ENCODE peak calls at places on chromosomes 16 and 17, in ten cellular contexts. Q is IMR-90; D is pancreas; A is upper lobe of right lung; E is SK-N-SH; N is ovary; T is effector memory CD4-positive, alpha-beta T cell; P is tibial nerve; O is mesendoderm; K is CD8-positive, alpha-beta memory T cell. R is an unnamed sample. For H3K36me3 and H3K27me3, the result is how much of the 10 kb centered on the place peaks cover.

GRCh38 chr16:77331802-77332586 is 102.8 kb downstream of the ADAMTS18 start:
- DNase-seq in A (no peak), T (no peak), E (no peak), K (no peak), O (no peak), D (no peak), N (no peak), Q (no peak), P (no peak), R (no peak)

GRCh38 chr17:64653325-64653984 is 8.7 kb downstream of the SMURF2 start:
- DNase-seq in E (no peak), P (no peak), Q (peak), T (no peak), O (no peak), A (no peak), K (no peak), D (no peak), N (no peak), R (no peak)

GRCh38 chr17:65699459-65699858 is 138.0 kb upstream of the AXIN2 start:
- DNase-seq in D (no peak), Q (no peak), N (no peak), K (no peak), O (no peak), P (no peak), T (no peak), E (no peak), A (no peak), R (no peak)

GRCh38 chr16:67882374-67883145 is 2.1 kb upstream of the NRN1L start:
- DNase-seq in N (no peak), O (no peak), Q (no peak), D (no peak), T (no peak), A (no peak), E (no peak), K (no peak), P (no peak), R (peak)

GRCh38 chr16:4332623-4333307 is 16.9 kb downstream of the GLIS2 start:
- DNase-seq in E (no peak), T (no peak), O (no peak), K (no peak), A (peak), P (no peak), Q (no peak), D (no peak), N (no peak), R (no peak)

GRCh38 chr17:65730711-65731169 is 169.3 kb upstream of the AXIN2 start:
- DNase-seq in Q (no peak), A (no peak), O (no peak), P (no peak), N (no peak), K (no peak), E (no peak), T (no peak), D (no peak), R (no peak)

GRCh38 chr17:57418463-57419246 is 162.3 kb downstream of the MSI2 start:
- DNase-seq in K (no peak), O (no peak), T (no peak), P (no peak), E (no peak), N (no peak), Q (no peak), D (no peak), A (no peak), R (no peak)

GRCh38 chr16:87740909-87741424 is 24.8 kb downstream of the KLHDC4 start:
- DNase-seq in Q (peak), K (no peak), A (no peak), P (no peak), T (no peak), N (peak), D (no peak), O (no peak), E (no peak), R (no peak)

GRCh38 chr17:46950997-46951621 is 27.9 kb downstream of the RPRML start:
- DNase-seq in A (no peak), D (no peak), P (no peak), T (no peak), N (no peak), Q (no peak), E (no peak), K (no peak), O (peak), R (no peak)

GRCh38 chr17:49676276-49676868 is 1.5 kb downstream of the SPOP start:
- DNase-seq in O (peak), N (no peak), D (no peak), K (peak), Q (peak), P (no peak), T (peak), E (no peak), A (no peak), R (no peak)

GRCh38 chr16:20851601-20852000 is 45.3 kb downstream of the REXO5 start:
- DNase-seq in Q (peak), N (peak), P (peak), O (no peak), D (peak), E (no peak), K (no peak), A (peak), T (no peak), R (no peak)

GRCh38 chr16:24189941-24190340 is 66.2 kb upstream of the CACNG3 start:
- DNase-seq in A (no peak), T (no peak), N (no peak), K (no peak), D (no peak), E (no peak), Q (no peak), P (no peak), O (no peak), R (no peak)

GRCh38 chr16:82456683-82457082 is 170.1 kb upstream of the CDH13 start:
- DNase-seq in E (peak), A (peak), Q (peak), T (no peak), O (peak), N (no peak), P (peak), D (peak), K (no peak), R (peak)

GRCh38 chr17:16912021-16912962 is 59.6 kb downstream of the TNFRSF13B start:
- DNase-seq in E (no peak), O (no peak), A (no peak), P (no peak), N (no peak), K (no peak), Q (no peak), D (no peak), T (no peak), R (no peak)

GRCh38 chr17:48995871-48996695 is 1.1 kb upstream of the IGF2BP1 start:
- DNase-seq in Q (no peak), K (no peak), N (peak), D (no peak), E (peak), A (no peak), O (peak), T (no peak), P (no peak), R (peak)

GRCh38 chr17:226108-226772 is 44.8 kb upstream of the DOC2B start:
- DNase-seq in E (no peak), N (no peak), K (peak), Q (no peak), A (peak), P (no peak), D (no peak), T (no peak), O (no peak), R (no peak)

GRCh38 chr17:77728022-77728671 is 230.4 kb upstream of the TNRC6C start:
- DNase-seq in E (peak), T (no peak), D (no peak), Q (no peak), P (peak), N (no peak), K (no peak), A (no peak), O (peak), R (peak)

GRCh38 chr16:61836804-61837398 is 199.3 kb downstream of the CDH8 start:
- DNase-seq in Q (no peak), O (peak), D (no peak), N (no peak), T (no peak), P (no peak), K (no peak), E (no peak), A (no peak), R (peak)

GRCh38 chr17:18951941-18952842 is at the start of gene SLC5A10:
- DNase-seq in E (no peak), D (no peak), A (peak), K (no peak), N (no peak), T (no peak), Q (no peak), O (peak), P (no peak), R (peak)

GRCh38 chr17:45948881-45949624 is 50.0 kb upstream of the STH start:
- DNase-seq in N (peak), O (peak), T (peak), P (peak), D (peak), E (no peak), Q (peak), A (peak), K (no peak), R (peak)

GRCh38 chr17:39755550-39756375 is 18.0 kb downstream of the GRB7 start:
- DNase-seq in D (no peak), K (peak), E (no peak), O (no peak), T (peak), N (no peak), A (no peak), Q (peak), P (no peak), R (peak)

GRCh38 chr16:79137528-79137927 is 463.0 kb downstream of the MAF start:
- DNase-seq in O (no peak), K (no peak), Q (no peak), D (no peak), P (peak), N (no peak), A (no peak), E (peak), T (no peak), R (no peak)

GRCh38 chr17:41098476-41098875 is 534 bp upstream of the KRTAP4-8 start:
- DNase-seq in E (no peak), P (no peak), T (no peak), A (no peak), D (no peak), K (no peak), O (no peak), Q (peak), N (no peak), R (no peak)

DNA sequence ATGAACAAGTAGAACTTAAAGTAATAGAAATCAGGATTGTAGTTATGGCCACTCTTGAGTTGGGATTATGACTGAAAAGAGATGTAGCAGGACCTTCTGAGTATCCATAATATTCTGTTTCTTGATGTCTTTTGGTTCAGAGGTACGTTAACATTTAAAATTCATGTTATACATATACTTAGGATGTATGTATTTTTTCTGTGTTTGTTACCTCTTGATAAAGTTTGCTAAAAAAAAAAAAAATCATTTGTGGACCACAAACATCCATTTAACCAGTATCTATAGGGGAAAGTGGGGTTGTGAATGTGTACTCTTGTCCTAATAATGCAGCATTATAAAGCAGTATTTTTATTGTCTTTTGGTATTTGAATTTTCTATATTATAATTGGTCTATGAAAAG is 65.6 kb downstream of the BCAS3 start:
- DNase-seq in N (no peak), K (no peak), E (no peak), O (no peak), T (no peak), P (no peak), Q (no peak), D (no peak), A (no peak), R (no peak)
- H3K4me3 ChIP-seq in N (no peak), K (no peak), E (peak), O (no peak), T (no peak), P (no peak), Q (peak), D (no peak), A (peak), R (no peak)

GRCh38 chr17:38732376-38733314 is 2.5 kb downstream of the CISD3 start:
- DNase-seq in E (no peak), A (no peak), K (no peak), T (no peak), D (peak), N (no peak), P (no peak), O (no peak), Q (no peak), R (no peak)
- H3K36me3 ChIP-seq in E (under half), A (under half), K (under half), T (under half), D (under half), N (under half), P (under half), O (under half), Q (under half), R (under half)

DNA sequence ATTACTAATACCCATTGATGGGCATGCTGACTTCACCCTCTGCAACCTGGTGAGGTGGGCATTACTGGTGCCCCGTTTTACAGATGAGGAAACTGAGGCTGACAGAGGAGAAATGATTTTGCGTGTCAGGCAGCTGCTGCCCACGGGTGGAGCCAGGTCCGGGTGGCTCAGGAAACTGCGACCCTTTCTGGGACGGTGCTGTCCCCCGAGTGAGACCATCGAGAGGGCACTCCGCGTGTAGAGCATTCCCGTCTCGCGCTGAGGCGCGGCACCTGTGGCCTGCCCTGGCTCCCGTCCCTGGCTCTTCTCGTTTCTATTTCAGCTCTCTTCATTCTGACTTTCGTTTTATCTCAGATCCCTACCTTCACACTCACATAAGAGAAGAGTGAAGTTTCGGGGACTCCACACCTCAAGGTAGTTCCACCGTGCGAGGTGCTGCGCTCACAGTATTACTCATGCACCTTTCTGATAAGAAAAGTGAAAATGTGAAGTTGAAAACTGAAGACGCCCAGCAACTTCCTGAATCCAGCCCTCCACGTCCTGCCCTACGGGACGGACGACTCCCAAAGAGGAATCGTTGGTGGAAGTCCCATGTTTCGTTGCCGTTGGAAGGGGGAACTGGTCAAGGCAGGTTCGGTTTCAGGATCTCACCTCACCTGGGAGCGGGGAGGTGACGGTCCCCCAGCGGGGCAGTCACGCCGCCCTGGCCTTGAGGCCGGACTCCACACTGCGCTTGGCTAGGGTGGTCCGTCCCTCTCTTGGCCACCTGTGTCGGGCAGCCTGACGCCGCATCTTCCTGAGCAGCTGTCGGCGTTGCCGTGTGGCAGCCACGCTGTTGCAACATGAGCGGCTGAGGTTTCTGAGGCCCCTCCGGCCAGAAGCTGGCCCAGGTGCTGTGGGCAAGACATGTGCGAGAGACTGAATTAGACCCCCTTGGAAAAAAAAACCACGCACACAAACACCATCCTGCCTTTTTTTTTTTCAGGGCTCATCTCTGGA is 48.8 kb downstream of the IRF8 start:
- DNase-seq in O (no peak), E (no peak), T (no peak), N (no peak), K (peak), Q (no peak), D (no peak), P (no peak), A (no peak), R (no peak)
- H3K27me3 ChIP-seq in O (under half), E (half or more), T (under half), N (under half), K (under half), Q (half or more), D (under half), P (under half), A (under half), R (under half)

GRCh38 chr16:28986492-28986891 is 1.6 kb downstream of the LAT start:
- DNase-seq in T (no peak), O (no peak), N (no peak), K (no peak), D (no peak), A (no peak), Q (no peak), P (no peak), E (no peak), R (no peak)
- H3K4me3 ChIP-seq in T (peak), O (no peak), N (no peak), K (peak), D (no peak), A (peak), Q (no peak), P (no peak), E (no peak), R (no peak)

DNA sequence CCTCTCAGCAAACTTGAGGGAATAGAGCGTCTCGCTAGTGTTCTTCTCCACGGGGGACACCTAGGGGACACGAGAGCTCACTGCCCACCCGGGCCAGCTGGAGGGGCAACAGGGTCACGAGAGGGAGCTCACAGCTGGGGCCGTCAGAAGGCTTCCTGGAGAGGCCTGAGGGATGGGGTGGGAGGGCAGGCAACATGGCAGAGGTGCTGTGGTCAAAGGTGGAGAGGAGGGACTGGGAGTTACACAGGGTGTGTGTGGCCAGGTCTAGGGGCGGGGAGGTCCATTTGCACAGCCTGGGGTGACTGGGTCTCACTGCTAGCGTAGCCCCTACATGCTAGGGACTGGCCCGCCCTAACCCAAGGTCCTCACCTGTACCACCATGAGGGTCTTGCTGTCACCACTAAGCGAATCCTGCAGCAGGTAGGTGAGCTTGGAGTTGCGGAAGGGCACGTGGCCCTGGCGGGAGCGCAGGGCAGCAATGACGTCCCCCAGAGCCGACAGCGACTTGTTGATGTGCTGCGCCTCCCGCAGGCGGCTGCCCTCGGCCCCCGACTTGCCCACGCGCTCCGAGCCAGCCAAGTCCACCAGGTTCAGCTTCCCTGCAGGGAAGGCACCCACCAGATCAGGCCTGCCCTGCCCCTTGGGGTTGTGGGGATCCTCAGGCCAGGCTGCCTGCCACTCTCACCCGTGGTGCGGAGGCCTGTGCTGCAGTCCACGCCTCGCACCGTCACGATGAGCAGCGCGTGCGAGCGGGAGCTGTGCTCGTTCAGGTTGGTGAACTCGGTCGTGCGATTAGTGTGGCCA is 25.0 kb downstream of the KATNB1 start:
- DNase-seq in D (no peak), Q (no peak), N (no peak), P (no peak), E (no peak), T (no peak), A (no peak), K (no peak), O (peak), R (peak)
- H3K36me3 ChIP-seq in D (under half), Q (half or more), N (under half), P (under half), E (under half), T (under half), A (under half), K (under half), O (under half), R (under half)

GRCh38 chr16:49608095-49608494 is 234.5 kb downstream of the C16orf78 start:
- DNase-seq in D (no peak), N (no peak), P (no peak), E (no peak), A (no peak), K (no peak), O (peak), T (no peak), Q (no peak), R (no peak)
- H3K27me3 ChIP-seq in D (under half), N (under half), P (under half), E (under half), A (under half), K (under half), O (under half), T (under half), Q (under half), R (under half)

R was measured in H7.